ENCODE peak calls at places on chromosome 15, in nine cellular contexts. One of them, this sample, is unnamed.

GRCh38 chr15:90201150-90201943 is at the start of gene SEMA4B:
- DNase-seq in NCI-H460: no peak
- DNase-seq in mucosa of descending colon: peak; percentile 91
- DNase-seq in amniotic stem cell: no peak
- DNase-seq in left lung: peak; percentile 98
- DNase-seq in heart left ventricle: peak; percentile 79
- DNase-seq in naive thymus-derived CD4-positive, alpha-beta T cell: peak; percentile 74
- DNase-seq in bronchial epithelial cell: peak; percentile 35
- DNase-seq in NCI-H345: peak; percentile 63
- DNase-seq in this sample: no peak

GRCh38 chr15:99425666-99426301 is 140.0 kb upstream of the MEF2A start:
- DNase-seq in NCI-H460: no peak
- DNase-seq in mucosa of descending colon: peak; percentile 60
- DNase-seq in amniotic stem cell: no peak
- DNase-seq in left lung: peak; percentile 58
- DNase-seq in heart left ventricle: no peak
- DNase-seq in naive thymus-derived CD4-positive, alpha-beta T cell: no peak
- DNase-seq in bronchial epithelial cell: no peak
- DNase-seq in NCI-H345: no peak
- DNase-seq in this sample: no peak

GRCh38 chr15:92958105-92958504 is 58.0 kb downstream of the CHD2 start:
- DNase-seq in NCI-H460: no peak
- DNase-seq in mucosa of descending colon: no peak
- DNase-seq in amniotic stem cell: no peak
- DNase-seq in left lung: no peak
- DNase-seq in heart left ventricle: no peak
- DNase-seq in naive thymus-derived CD4-positive, alpha-beta T cell: no peak
- DNase-seq in bronchial epithelial cell: peak; percentile 69
- DNase-seq in NCI-H345: no peak
- DNase-seq in this sample: no peak

GRCh38 chr15:69921626-69922624 is 175.8 kb downstream of the TLE3 start:
- DNase-seq in NCI-H460: no peak
- DNase-seq in mucosa of descending colon: no peak
- DNase-seq in amniotic stem cell: no peak
- DNase-seq in left lung: no peak
- DNase-seq in heart left ventricle: no peak
- DNase-seq in naive thymus-derived CD4-positive, alpha-beta T cell: no peak
- DNase-seq in bronchial epithelial cell: no peak
- DNase-seq in NCI-H345: no peak
- DNase-seq in this sample: no peak

GRCh38 chr15:56468271-56468912 is 3.5 kb upstream of the MNS1 start:
- DNase-seq in NCI-H460: no peak
- DNase-seq in mucosa of descending colon: no peak
- DNase-seq in amniotic stem cell: no peak
- DNase-seq in left lung: no peak
- DNase-seq in heart left ventricle: no peak
- DNase-seq in naive thymus-derived CD4-positive, alpha-beta T cell: peak; percentile 14
- DNase-seq in bronchial epithelial cell: no peak
- DNase-seq in NCI-H345: no peak
- DNase-seq in this sample: no peak

GRCh38 chr15:36271048-36271447 is 308.4 kb upstream of the CDIN1 start:
- DNase-seq in NCI-H460: no peak
- DNase-seq in mucosa of descending colon: no peak
- DNase-seq in amniotic stem cell: no peak
- DNase-seq in left lung: no peak
- DNase-seq in heart left ventricle: no peak
- DNase-seq in naive thymus-derived CD4-positive, alpha-beta T cell: no peak
- DNase-seq in bronchial epithelial cell: no peak
- DNase-seq in NCI-H345: no peak
- DNase-seq in this sample: no peak

GRCh38 chr15:61527836-61528589 is 298.9 kb upstream of the RORA start:
- DNase-seq in NCI-H460: no peak
- DNase-seq in mucosa of descending colon: no peak
- DNase-seq in amniotic stem cell: no peak
- DNase-seq in left lung: no peak
- DNase-seq in heart left ventricle: no peak
- DNase-seq in naive thymus-derived CD4-positive, alpha-beta T cell: no peak
- DNase-seq in bronchial epithelial cell: no peak
- DNase-seq in NCI-H345: no peak
- DNase-seq in this sample: no peak

GRCh38 chr15:76994971-76995945 is at the start of gene PSTPIP1:
- DNase-seq in NCI-H460: no peak
- DNase-seq in mucosa of descending colon: peak; percentile 89
- DNase-seq in amniotic stem cell: no peak
- DNase-seq in left lung: peak; percentile 92
- DNase-seq in heart left ventricle: peak; percentile 49
- DNase-seq in naive thymus-derived CD4-positive, alpha-beta T cell: peak; percentile 74
- DNase-seq in bronchial epithelial cell: peak; percentile 36
- DNase-seq in NCI-H345: no peak
- DNase-seq in this sample: no peak

GRCh38 chr15:44194397-44195150 is 497 bp downstream of the FRMD5 start:
- DNase-seq in NCI-H460: no peak
- DNase-seq in mucosa of descending colon: peak; percentile 63
- DNase-seq in amniotic stem cell: peak; percentile 31
- DNase-seq in left lung: peak; percentile 82
- DNase-seq in heart left ventricle: peak; percentile 25
- DNase-seq in naive thymus-derived CD4-positive, alpha-beta T cell: peak; percentile 40
- DNase-seq in bronchial epithelial cell: peak; percentile 75
- DNase-seq in NCI-H345: peak; percentile 43
- DNase-seq in this sample: no peak

GRCh38 chr15:26443321-26443720 is 329.5 kb downstream of the GABRB3 start:
- DNase-seq in NCI-H460: no peak
- DNase-seq in mucosa of descending colon: no peak
- DNase-seq in amniotic stem cell: no peak
- DNase-seq in left lung: no peak
- DNase-seq in heart left ventricle: no peak
- DNase-seq in naive thymus-derived CD4-positive, alpha-beta T cell: no peak
- DNase-seq in bronchial epithelial cell: no peak
- DNase-seq in NCI-H345: no peak
- DNase-seq in this sample: no peak

GRCh38 chr15:93866441-93866840 is 364.9 kb upstream of the MCTP2 start:
- DNase-seq in NCI-H460: no peak
- DNase-seq in mucosa of descending colon: no peak
- DNase-seq in amniotic stem cell: no peak
- DNase-seq in left lung: no peak
- DNase-seq in heart left ventricle: no peak
- DNase-seq in naive thymus-derived CD4-positive, alpha-beta T cell: no peak
- DNase-seq in bronchial epithelial cell: no peak
- DNase-seq in NCI-H345: no peak
- DNase-seq in this sample: no peak

GRCh38 chr15:62119926-62120273 is 45.2 kb downstream of the C2CD4B start:
- DNase-seq in NCI-H460: no peak
- DNase-seq in mucosa of descending colon: no peak
- DNase-seq in amniotic stem cell: no peak
- DNase-seq in left lung: no peak
- DNase-seq in heart left ventricle: no peak
- DNase-seq in naive thymus-derived CD4-positive, alpha-beta T cell: no peak
- DNase-seq in bronchial epithelial cell: no peak
- DNase-seq in NCI-H345: no peak
- DNase-seq in this sample: no peak

GRCh38 chr15:48084759-48085420 is 35.9 kb upstream of the SLC24A5 start:
- DNase-seq in NCI-H460: peak; percentile 17
- DNase-seq in mucosa of descending colon: no peak
- DNase-seq in amniotic stem cell: no peak
- DNase-seq in left lung: no peak
- DNase-seq in heart left ventricle: no peak
- DNase-seq in naive thymus-derived CD4-positive, alpha-beta T cell: no peak
- DNase-seq in bronchial epithelial cell: peak; percentile 37
- DNase-seq in NCI-H345: peak; percentile 21
- DNase-seq in this sample: no peak

GRCh38 chr15:77571181-77571580 is 61.5 kb downstream of the LINGO1 start:
- DNase-seq in NCI-H460: no peak
- DNase-seq in mucosa of descending colon: no peak
- DNase-seq in amniotic stem cell: no peak
- DNase-seq in left lung: peak; percentile 68
- DNase-seq in heart left ventricle: no peak
- DNase-seq in naive thymus-derived CD4-positive, alpha-beta T cell: no peak
- DNase-seq in bronchial epithelial cell: no peak
- DNase-seq in NCI-H345: no peak
- DNase-seq in this sample: no peak

GRCh38 chr15:48355377-48355776 is 24.1 kb downstream of the DUT start:
- DNase-seq in NCI-H460: no peak
- DNase-seq in mucosa of descending colon: no peak
- DNase-seq in amniotic stem cell: no peak
- DNase-seq in left lung: no peak
- DNase-seq in heart left ventricle: no peak
- DNase-seq in naive thymus-derived CD4-positive, alpha-beta T cell: no peak
- DNase-seq in bronchial epithelial cell: no peak
- DNase-seq in NCI-H345: no peak
- DNase-seq in this sample: no peak

GRCh38 chr15:100383302-100384107 is 41.7 kb upstream of the ADAMTS17 start:
- DNase-seq in NCI-H460: peak; percentile 12
- DNase-seq in mucosa of descending colon: no peak
- DNase-seq in amniotic stem cell: no peak
- DNase-seq in left lung: no peak
- DNase-seq in heart left ventricle: no peak
- DNase-seq in naive thymus-derived CD4-positive, alpha-beta T cell: peak; percentile 25
- DNase-seq in bronchial epithelial cell: peak; percentile 34
- DNase-seq in NCI-H345: peak; percentile 27
- DNase-seq in this sample: no peak

This sample was measured in cerebellar nuclear complex.